ENCODE peak calls at places on chromosomes 4 and X, in eight cellular contexts. W, J, I, M, Q, E, B and C are unnamed samples.

GRCh38 chr4:177308125-177308524 is 1.5 kb upstream of the NEIL3 start:
- DNase-seq in W (peak), E (no peak), M (no peak), Q (no peak), B (no peak), I (no peak), J (peak), C (peak)

GRCh38 chr4:118682928-118683327 is 2.3 kb upstream of the METTL14 start:
- DNase-seq in W (peak), M (no peak), B (no peak), Q (no peak), E (no peak), I (no peak), J (no peak), C (no peak)

GRCh38 chrX:41064028-41064427 is 21.2 kb upstream of the USP9X start:
- DNase-seq in I (no peak), Q (no peak), W (no peak), J (no peak), M (no peak), E (no peak), B (no peak), C (no peak)

GRCh38 chrX:68830486-68831404 is 1.9 kb downstream of the EFNB1 start:
- DNase-seq in I (no peak), Q (no peak), E (no peak), B (no peak), J (no peak), M (no peak), W (no peak), C (no peak)

GRCh38 chrX:54640721-54641120 is 110.7 kb downstream of the GNL3L start:
- DNase-seq in W (peak), I (peak), J (no peak), E (no peak), Q (no peak), M (no peak), B (no peak), C (no peak)

GRCh38 chrX:65883556-65883955 is 156.3 kb downstream of the VSIG4 start:
- DNase-seq in Q (no peak), W (no peak), E (no peak), I (no peak), M (no peak), B (no peak), J (no peak), C (no peak)

GRCh38 chrX:12702509-12703091 is 88.6 kb upstream of the PRPS2 start:
- DNase-seq in Q (no peak), J (no peak), W (no peak), B (no peak), M (no peak), E (no peak), I (no peak), C (no peak)

GRCh38 chr4:52091811-52092210 is 40.7 kb downstream of the SPATA18 start:
- DNase-seq in J (no peak), I (no peak), M (no peak), Q (no peak), W (no peak), E (no peak), B (no peak), C (no peak)

GRCh38 chr4:16785800-16786527 is 112.5 kb downstream of the LDB2 start:
- DNase-seq in J (peak), Q (no peak), E (no peak), B (no peak), M (no peak), I (no peak), W (no peak), C (no peak)

GRCh38 chrX:17802756-17803155 is 58.3 kb downstream of the RAI2 start:
- DNase-seq in J (no peak), W (no peak), E (no peak), Q (no peak), I (no peak), B (no peak), M (no peak), C (no peak)

GRCh38 chrX:102018208-102018607 is 86.4 kb upstream of the ZMAT1 start:
- DNase-seq in I (no peak), J (no peak), W (no peak), Q (no peak), B (no peak), E (no peak), M (no peak), C (no peak)

GRCh38 chr4:727576-727975 is 21.9 kb downstream of the PCGF3 start:
- DNase-seq in E (no peak), M (no peak), J (no peak), B (no peak), Q (no peak), W (no peak), I (no peak), C (no peak)

GRCh38 chr4:13633671-13634070 is 6.1 kb upstream of the BOD1L1 start:
- DNase-seq in I (no peak), M (no peak), J (no peak), W (peak), Q (no peak), E (no peak), B (no peak), C (no peak)

GRCh38 chr4:33930497-33930896 is 2313.8 kb downstream of the ARAP2 start:
- DNase-seq in J (no peak), W (no peak), M (no peak), B (peak), I (no peak), Q (no peak), E (no peak), C (peak)